ENCODE peak calls at places on chromosomes 16 and 17, in seven cellular contexts. I is uterus, J is GM23338, H is transverse colon, F is dorsolateral prefrontal cortex, R is BE2C, Q is fibroblast of mammary gland. O is an unnamed sample.

GRCh38 chr17:83099570-83100181 is 20.3 kb downstream of the METRNL start:
- DNase-seq in I (no peak), J (no peak), H (peak), F (no peak), R (no peak), Q (no peak), O (no peak)

GRCh38 chr17:76758570-76758969 is 20.7 kb downstream of the MFSD11 start:
- DNase-seq in I (no peak), J (no peak), H (no peak), F (no peak), R (no peak), Q (no peak), O (no peak)

GRCh38 chr17:79695293-79696158 is 35.2 kb upstream of the ENPP7 start:
- DNase-seq in I (no peak), J (no peak), H (no peak), F (no peak), R (no peak), Q (peak), O (no peak)

GRCh38 chr17:46785696-46786095 is 32.8 kb downstream of the WNT3 start:
- DNase-seq in I (no peak), J (peak), H (no peak), F (no peak), R (no peak), Q (no peak), O (no peak)

GRCh38 chr17:17170346-17170976 is 35.7 kb downstream of the PLD6 start:
- DNase-seq in I (no peak), J (no peak), H (no peak), F (no peak), R (no peak), Q (no peak), O (peak)

GRCh38 chr16:20904507-20905079 is 4.0 kb downstream of the LYRM1 start:
- DNase-seq in I (no peak), J (no peak), H (no peak), F (no peak), R (no peak), Q (peak), O (peak)

GRCh38 chr16:81468269-81468902 is 23.8 kb downstream of the CMIP start:
- DNase-seq in I (no peak), J (no peak), H (no peak), F (no peak), R (no peak), Q (no peak), O (no peak)

GRCh38 chr17:2068589-2069051 is 13.7 kb downstream of the HIC1 start:
- DNase-seq in I (no peak), J (no peak), H (no peak), F (no peak), R (peak), Q (peak), O (no peak)

GRCh38 chr16:4465977-4466779 is 8.2 kb downstream of the NMRAL1 start:
- DNase-seq in I (no peak), J (no peak), H (peak), F (no peak), R (no peak), Q (no peak), O (no peak)

GRCh38 chr16:83441523-83441922 is 366.3 kb upstream of the HSBP1 start:
- DNase-seq in I (no peak), J (no peak), H (no peak), F (no peak), R (no peak), Q (no peak), O (no peak)

GRCh38 chr17:29243792-29244191 is 2.9 kb upstream of the CRYBA1 start:
- DNase-seq in I (no peak), J (peak), H (no peak), F (no peak), R (peak), Q (peak), O (no peak)

GRCh38 chr17:65022751-65023421 is 33.7 kb downstream of the GNA13 start:
- DNase-seq in I (no peak), J (no peak), H (no peak), F (no peak), R (no peak), Q (peak), O (peak)

GRCh38 chr17:60920107-60920506 is 242.5 kb downstream of the BCAS3 start:
- DNase-seq in I (no peak), J (no peak), H (no peak), F (no peak), R (no peak), Q (no peak), O (no peak)

GRCh38 chr17:42521666-42522262 is 14.3 kb upstream of the NAGLU start:
- DNase-seq in I (peak), J (no peak), H (no peak), F (no peak), R (no peak), Q (no peak), O (no peak)

GRCh38 chr16:75471723-75472634 is 7.5 kb upstream of the TMEM170A start:
- DNase-seq in I (peak), J (peak), H (peak), F (peak), R (peak), Q (peak), O (peak)

GRCh38 chr17:27635275-27635823 is 4.4 kb downstream of the LGALS9 start:
- DNase-seq in I (no peak), J (no peak), H (peak), F (no peak), R (no peak), Q (no peak), O (no peak)

GRCh38 chr16:57233944-57234706 is 10.9 kb upstream of the ARL2BP start:
- DNase-seq in I (no peak), J (no peak), H (no peak), F (no peak), R (no peak), Q (no peak), O (no peak)

DNA sequence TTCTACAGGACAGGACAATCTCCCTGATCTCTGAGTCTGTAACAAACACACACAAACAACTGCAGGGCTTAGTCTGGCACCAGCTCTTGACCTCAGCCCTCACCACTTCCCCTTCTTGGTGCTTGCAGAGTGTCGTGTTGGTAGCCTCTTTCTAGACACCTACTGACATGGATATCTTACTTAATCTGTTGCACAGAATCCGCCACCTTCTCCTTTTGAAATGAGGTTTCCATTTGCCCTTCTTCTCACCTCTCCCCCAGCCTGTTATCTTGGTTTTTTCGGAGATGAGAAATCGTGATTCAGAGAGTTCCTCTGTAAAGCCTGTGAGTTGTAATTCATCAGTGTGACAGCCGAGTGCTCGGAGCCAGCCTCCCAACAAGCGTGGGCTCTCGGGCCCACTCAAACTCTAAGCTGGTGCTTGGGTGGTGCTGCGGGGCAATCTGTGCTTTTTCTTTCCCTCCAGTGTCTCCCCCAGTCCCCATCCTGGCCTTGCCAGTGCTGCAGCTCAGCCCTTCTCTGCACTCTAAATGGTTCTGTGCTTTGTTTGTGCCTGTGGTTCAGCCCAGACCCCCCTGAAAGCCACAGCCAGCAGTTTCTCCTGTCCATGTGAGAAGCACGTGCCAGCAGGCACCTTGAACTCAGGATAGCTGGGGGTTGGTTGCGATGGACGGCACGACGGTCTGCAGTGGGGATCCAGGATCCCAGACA is 28.1 kb downstream of the KIAA0513 start:
- DNase-seq in I (peak), J (no peak), H (peak), F (peak), R (no peak), Q (peak), O (peak)
- H3K4me3 ChIP-seq in I (peak), J (no peak), H (peak), F (no peak), R (no peak), Q (peak), O (peak)

GRCh38 chr17:75590314-75590761 is 2.7 kb downstream of the MYO15B start:
- DNase-seq in I (no peak), J (no peak), H (no peak), F (no peak), R (no peak), Q (no peak), O (no peak)

GRCh38 chr17:75589017-75589918 is 1.7 kb downstream of the MYO15B start:
- DNase-seq in I (peak), J (peak), H (peak), F (peak), R (peak), Q (peak), O (peak)

GRCh38 chr17:75588546-75589016 is 981 bp downstream of the MYO15B start:
- DNase-seq in I (peak), J (peak), H (peak), F (peak), R (no peak), Q (no peak), O (no peak)

GRCh38 chr17:75589919-75590303 is 2.3 kb downstream of the MYO15B start:
- DNase-seq in I (peak), J (no peak), H (peak), F (no peak), R (no peak), Q (no peak), O (no peak)

GRCh38 chr17:75587718-75588545 is at the start of gene MYO15B:
- DNase-seq in I (peak), J (peak), H (peak), F (peak), R (no peak), Q (no peak), O (no peak)
- TF ChIP-seq CTCF in I (peak), J (peak), H (peak), F (peak), R (no peak), Q (peak), O (peak)

DNA sequence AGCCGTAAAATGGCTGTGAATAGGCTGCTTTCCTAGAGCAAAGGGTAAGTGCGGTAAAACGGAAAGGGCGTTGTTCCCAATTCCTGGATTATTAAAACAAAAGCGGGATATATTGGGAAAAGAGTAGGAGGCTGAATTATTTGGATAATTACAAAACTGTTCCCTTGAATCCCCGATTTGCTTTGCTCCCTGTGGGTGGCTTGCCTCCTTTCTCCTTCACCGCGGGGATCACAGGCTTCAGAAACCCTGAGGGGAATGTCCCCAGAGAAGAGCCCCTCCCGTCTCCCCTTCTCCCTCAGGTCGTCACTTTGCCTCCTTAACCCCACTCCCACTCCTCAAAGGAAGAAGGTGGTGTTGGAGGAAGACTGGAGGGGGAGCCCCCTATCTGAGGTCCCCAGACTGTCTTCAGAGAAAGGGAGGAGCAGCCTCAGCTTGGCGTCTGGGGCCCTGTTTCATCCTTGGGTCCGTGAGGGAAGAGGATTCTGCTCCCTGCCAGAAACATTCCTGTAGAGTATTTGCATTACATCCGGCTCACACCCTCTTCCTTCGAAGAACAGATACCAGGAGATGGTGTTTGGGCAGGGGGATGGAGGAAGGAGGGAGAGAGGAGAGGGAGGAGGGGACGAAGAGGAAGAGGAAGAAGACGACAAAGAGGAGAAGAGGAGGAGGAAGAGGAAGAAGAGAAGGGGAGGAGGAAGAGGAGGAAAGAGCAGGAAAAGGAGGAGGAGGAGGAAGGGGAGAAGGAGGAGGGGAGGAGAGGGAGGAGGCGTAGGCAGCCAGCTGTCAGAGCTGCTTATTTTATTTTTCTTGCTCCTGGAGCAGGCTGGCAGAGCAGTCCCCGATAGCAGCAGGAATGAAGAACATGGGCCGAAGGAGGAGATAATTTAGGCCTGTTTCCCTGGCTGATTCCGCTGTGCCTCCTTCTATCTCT is 31.8 kb downstream of the MRM1 start:
- DNase-seq in I (no peak), J (peak), H (no peak), F (no peak), R (no peak), Q (no peak), O (no peak)
- H3K4me3 ChIP-seq in I (no peak), J (peak), H (no peak), F (no peak), R (no peak), Q (no peak), O (no peak)

GRCh38 chr16:31471875-31472558 is at the start of gene TGFB1I1:
- DNase-seq in I (peak), J (peak), H (peak), F (no peak), R (peak), Q (peak), O (no peak)

GRCh38 chr16:31474173-31474714 is 2.3 kb downstream of the TGFB1I1 start:
- DNase-seq in I (no peak), J (no peak), H (no peak), F (no peak), R (no peak), Q (peak), O (peak)

GRCh38 chr16:31473300-31474052 is 1.5 kb downstream of the TGFB1I1 start:
- DNase-seq in I (no peak), J (no peak), H (no peak), F (no peak), R (no peak), Q (no peak), O (no peak)

GRCh38 chr16:31471241-31471874 is 594 bp upstream of the TGFB1I1 start:
- DNase-seq in I (no peak), J (peak), H (no peak), F (no peak), R (no peak), Q (no peak), O (no peak)

DNA sequence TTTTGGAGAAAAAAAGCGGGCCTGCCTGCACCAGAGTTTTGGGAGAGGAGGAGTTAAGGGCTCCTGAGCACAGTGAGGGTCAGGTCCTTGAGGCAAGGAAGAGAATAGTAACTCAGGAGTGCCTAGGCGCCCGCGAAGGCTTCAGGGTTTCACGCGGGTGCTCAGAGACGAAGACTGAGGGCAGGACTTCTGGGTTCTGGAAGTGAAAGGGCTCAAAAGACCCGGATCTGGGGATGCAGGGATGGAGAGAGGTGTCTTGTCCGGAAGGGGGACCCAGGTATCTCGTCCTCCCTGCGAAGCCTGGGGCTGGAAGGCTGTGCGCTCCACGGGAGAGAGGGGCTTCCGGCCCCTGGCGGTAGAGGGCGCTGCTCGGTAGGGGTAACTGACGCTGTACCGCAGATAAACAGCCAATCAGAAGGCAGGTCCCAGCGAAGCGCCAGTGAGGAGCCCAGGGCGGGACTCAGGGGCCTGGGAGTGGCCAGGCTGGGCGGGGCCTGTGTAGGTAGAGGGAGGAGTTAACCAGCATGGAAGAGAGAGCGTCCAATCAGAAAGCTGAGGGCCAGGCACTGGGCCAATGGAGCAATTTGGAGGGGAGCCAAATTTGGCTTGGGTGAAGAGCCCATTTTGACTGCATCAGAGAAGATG is 729 bp downstream of the TGFB1I1 start:
- DNase-seq in I (peak), J (peak), H (peak), F (peak), R (peak), Q (peak), O (peak)
- TF ChIP-seq CTCF in I (peak), J (peak), H (peak), F (peak), R (peak), Q (peak), O (peak)